ENCODE peak calls at places on chromosomes 11 and 22, in ten cellular contexts. L is adrenal gland, Z is NB4, X is GM20000, W is lung, T is PC-3, O is right lobe of liver, I is fibroblast of lung, E is cardiac muscle cell, U is endodermal cell. D is an unnamed sample.

GRCh38 chr11:75668508-75669297 is at the start of gene MAP6:
- DNase-seq in L (peak), Z (peak), X (peak), W (no peak), T (peak), O (no peak), I (peak), E (peak), U (peak), D (no peak)

GRCh38 chr11:536841-537621 is at the start of gene LRRC56:
- DNase-seq in L (peak), Z (peak), X (peak), W (peak), T (peak), O (peak), I (peak), E (peak), U (peak), D (peak)

GRCh38 chr22:39309364-39309861 is 10.0 kb downstream of the RPL3 start:
- DNase-seq in L (no peak), Z (no peak), X (no peak), W (no peak), T (no peak), O (no peak), I (no peak), E (no peak), U (peak), D (no peak)

GRCh38 chr11:67502328-67502979 is 2.7 kb downstream of the PITPNM1 start:
- DNase-seq in L (no peak), Z (no peak), X (no peak), W (no peak), T (no peak), O (no peak), I (no peak), E (no peak), U (no peak), D (no peak)

GRCh38 chr22:35838849-35839646 is 121.4 kb downstream of the APOL5 start:
- DNase-seq in L (peak), Z (peak), X (no peak), W (no peak), T (peak), O (no peak), I (peak), E (peak), U (peak), D (no peak)

GRCh38 chr22:24424001-24424900 is 3.1 kb upstream of the ADORA2A start:
- DNase-seq in L (no peak), Z (peak), X (no peak), W (no peak), T (no peak), O (no peak), I (no peak), E (no peak), U (peak), D (peak)

GRCh38 chr11:61650781-61651571 is 29.2 kb upstream of the DAGLA start:
- DNase-seq in L (no peak), Z (no peak), X (no peak), W (no peak), T (no peak), O (no peak), I (no peak), E (peak), U (peak), D (no peak)

GRCh38 chr22:46062232-46062615 is 85.3 kb upstream of the WNT7B start:
- DNase-seq in L (no peak), Z (no peak), X (no peak), W (no peak), T (no peak), O (no peak), I (peak), E (no peak), U (no peak), D (no peak)

GRCh38 chr11:103486609-103487008 is 377.4 kb downstream of the DYNC2H1 start:
- DNase-seq in L (no peak), Z (no peak), X (no peak), W (no peak), T (peak), O (no peak), I (peak), E (no peak), U (no peak), D (no peak)

GRCh38 chr22:38866399-38867123 is 5.5 kb downstream of the CBX6 start:
- DNase-seq in L (no peak), Z (no peak), X (peak), W (no peak), T (no peak), O (no peak), I (no peak), E (no peak), U (peak), D (no peak)

GRCh38 chr22:37070744-37071143 is 19.2 kb downstream of the KCTD17 start:
- DNase-seq in L (no peak), Z (no peak), X (no peak), W (no peak), T (no peak), O (no peak), I (no peak), E (no peak), U (no peak), D (no peak)

GRCh38 chr11:62081378-62082291 is 42.2 kb upstream of the INCENP start:
- DNase-seq in L (peak), Z (peak), X (peak), W (peak), T (peak), O (peak), I (peak), E (peak), U (peak), D (peak)

GRCh38 chr22:25035715-25036114 is 83.2 kb downstream of the KIAA1671 start:
- DNase-seq in L (no peak), Z (no peak), X (no peak), W (no peak), T (no peak), O (no peak), I (no peak), E (no peak), U (no peak), D (no peak)

GRCh38 chr11:111957663-111958415 is 20.7 kb downstream of the DIXDC1 start:
- DNase-seq in L (no peak), Z (no peak), X (no peak), W (no peak), T (no peak), O (no peak), I (no peak), E (no peak), U (no peak), D (no peak)

GRCh38 chr11:6404341-6405038 is 14.2 kb downstream of the SMPD1 start:
- DNase-seq in L (no peak), Z (no peak), X (peak), W (no peak), T (no peak), O (no peak), I (peak), E (no peak), U (no peak), D (peak)

GRCh38 chr22:19195796-19196731 is 17.5 kb upstream of the SLC25A1 start:
- DNase-seq in L (no peak), Z (no peak), X (peak), W (no peak), T (no peak), O (no peak), I (no peak), E (no peak), U (no peak), D (no peak)

GRCh38 chr22:27063381-27063780 is 406.0 kb downstream of the MIAT start:
- DNase-seq in L (no peak), Z (no peak), X (no peak), W (no peak), T (no peak), O (no peak), I (no peak), E (no peak), U (no peak), D (no peak)

GRCh38 chr22:23205330-23205729 is 25.0 kb downstream of the BCR start:
- DNase-seq in L (no peak), Z (no peak), X (no peak), W (no peak), T (no peak), O (no peak), I (no peak), E (no peak), U (no peak), D (no peak)

GRCh38 chr11:9615031-9615451 is 41.6 kb downstream of the WEE1 start:
- DNase-seq in L (no peak), Z (peak), X (peak), W (no peak), T (no peak), O (no peak), I (no peak), E (no peak), U (no peak), D (no peak)

GRCh38 chr11:6640985-6641701 is 14.5 kb downstream of the DCHS1 start:
- DNase-seq in L (no peak), Z (no peak), X (no peak), W (no peak), T (no peak), O (no peak), I (no peak), E (no peak), U (no peak), D (no peak)

GRCh38 chr11:119488256-119488995 is 65.5 kb upstream of the THY1 start:
- DNase-seq in L (peak), Z (no peak), X (no peak), W (no peak), T (no peak), O (no peak), I (no peak), E (no peak), U (peak), D (no peak)

GRCh38 chr11:113279591-113279990 is 34.8 kb upstream of the TTC12 start:
- DNase-seq in L (no peak), Z (no peak), X (no peak), W (no peak), T (no peak), O (no peak), I (no peak), E (no peak), U (peak), D (no peak)

GRCh38 chr11:61791737-61792309 is 576 bp downstream of the TMEM258 start:
- DNase-seq in L (peak), Z (peak), X (no peak), W (peak), T (peak), O (no peak), I (peak), E (peak), U (peak), D (no peak)

GRCh38 chr11:46649180-46649738 is 31.9 kb downstream of the ATG13 start:
- DNase-seq in L (peak), Z (no peak), X (no peak), W (peak), T (peak), O (no peak), I (peak), E (no peak), U (no peak), D (no peak)

GRCh38 chr22:47164514-47165337 is 402.3 kb downstream of the TBC1D22A start:
- DNase-seq in L (peak), Z (no peak), X (no peak), W (no peak), T (no peak), O (peak), I (no peak), E (no peak), U (peak), D (no peak)

GRCh38 chr11:100776212-100776896 is 89.3 kb downstream of the ARHGAP42 start:
- DNase-seq in L (no peak), Z (no peak), X (no peak), W (no peak), T (peak), O (no peak), I (peak), E (no peak), U (no peak), D (no peak)

GRCh38 chr11:33533668-33534067 is 167.0 kb downstream of the C11orf91 start:
- DNase-seq in L (no peak), Z (no peak), X (no peak), W (no peak), T (peak), O (no peak), I (peak), E (no peak), U (no peak), D (no peak)

GRCh38 chr11:83694191-83694905 is 408.2 kb upstream of the CCDC90B start:
- DNase-seq in L (no peak), Z (no peak), X (no peak), W (no peak), T (no peak), O (no peak), I (no peak), E (no peak), U (no peak), D (no peak)

GRCh38 chr22:38572065-38572464 is 2.1 kb upstream of the DMC1 start:
- DNase-seq in L (peak), Z (peak), X (peak), W (peak), T (peak), O (no peak), I (peak), E (peak), U (peak), D (no peak)

GRCh38 chr11:7501251-7501650 is 12.5 kb upstream of the PPFIBP2 start:
- DNase-seq in L (no peak), Z (no peak), X (no peak), W (no peak), T (no peak), O (no peak), I (no peak), E (no peak), U (peak), D (no peak)

GRCh38 chr22:29390270-29390669 is 1.9 kb upstream of the AP1B1 start:
- DNase-seq in L (no peak), Z (no peak), X (no peak), W (no peak), T (no peak), O (no peak), I (no peak), E (no peak), U (no peak), D (no peak)

GRCh38 chr11:110251837-110252236 is 44.6 kb downstream of the RDX start:
- DNase-seq in L (peak), Z (no peak), X (no peak), W (no peak), T (peak), O (no peak), I (peak), E (no peak), U (no peak), D (no peak)

GRCh38 chr22:41229215-41229614 is 11.5 kb downstream of the CHADL start:
- DNase-seq in L (no peak), Z (no peak), X (no peak), W (no peak), T (no peak), O (no peak), I (no peak), E (no peak), U (peak), D (no peak)

GRCh38 chr22:32202539-32203180 is 2.2 kb downstream of the RFPL2 start:
- DNase-seq in L (no peak), Z (peak), X (no peak), W (peak), T (peak), O (peak), I (peak), E (peak), U (peak), D (no peak)

GRCh38 chr11:125772834-125773505 is 5.7 kb downstream of the PATE2 start:
- DNase-seq in L (no peak), Z (no peak), X (no peak), W (no peak), T (no peak), O (no peak), I (peak), E (no peak), U (no peak), D (no peak)

GRCh38 chr11:70687716-70688115 is 289.4 kb downstream of the CTTN start:
- DNase-seq in L (no peak), Z (no peak), X (no peak), W (no peak), T (no peak), O (no peak), I (no peak), E (no peak), U (no peak), D (no peak)

GRCh38 chr11:107710301-107710700 is 1.6 kb downstream of the SLN start:
- DNase-seq in L (no peak), Z (no peak), X (no peak), W (no peak), T (no peak), O (no peak), I (no peak), E (no peak), U (no peak), D (no peak)
- TF ChIP-seq CTCF in L (no peak), Z (no peak), X (no peak), W (no peak), T (no peak), O (no peak), I (no peak), E (no peak), U (no peak), D (no peak)

DNA sequence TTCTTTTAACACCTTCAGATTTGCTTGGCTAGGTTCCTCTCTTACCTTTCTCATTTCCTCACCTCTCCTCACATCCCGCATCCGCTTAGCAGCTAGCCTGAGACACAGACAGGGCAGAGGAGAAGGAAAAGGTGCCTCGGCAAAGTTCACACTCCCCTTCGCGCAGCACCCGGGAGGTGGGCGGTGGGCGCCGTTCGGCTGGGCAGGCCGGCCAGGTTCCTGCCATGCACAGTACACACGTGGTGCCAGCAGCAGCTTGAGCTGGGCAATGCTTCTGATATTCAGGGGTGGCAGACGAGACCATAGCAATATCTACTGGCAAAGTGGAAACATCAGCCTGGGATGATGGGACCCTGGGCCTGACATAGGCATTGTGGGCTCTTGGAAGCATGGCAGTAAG is 3.3 kb downstream of the NTM start:
- DNase-seq in L (no peak), Z (no peak), X (no peak), W (no peak), T (no peak), O (no peak), I (no peak), E (no peak), U (no peak), D (no peak)
- TF ChIP-seq CTCF in L (no peak), Z (no peak), X (no peak), W (no peak), T (no peak), O (no peak), I (no peak), E (no peak), U (no peak), D (no peak)

GRCh38 chr11:20712912-20713311 is 43.5 kb downstream of the NELL1 start:
- DNase-seq in L (no peak), Z (no peak), X (no peak), W (no peak), T (no peak), O (no peak), I (no peak), E (no peak), U (peak), D (no peak)
- TF ChIP-seq CTCF in L (no peak), Z (no peak), X (no peak), W (no peak), T (no peak), O (no peak), I (no peak), E (no peak), U (peak), D (no peak)

DNA sequence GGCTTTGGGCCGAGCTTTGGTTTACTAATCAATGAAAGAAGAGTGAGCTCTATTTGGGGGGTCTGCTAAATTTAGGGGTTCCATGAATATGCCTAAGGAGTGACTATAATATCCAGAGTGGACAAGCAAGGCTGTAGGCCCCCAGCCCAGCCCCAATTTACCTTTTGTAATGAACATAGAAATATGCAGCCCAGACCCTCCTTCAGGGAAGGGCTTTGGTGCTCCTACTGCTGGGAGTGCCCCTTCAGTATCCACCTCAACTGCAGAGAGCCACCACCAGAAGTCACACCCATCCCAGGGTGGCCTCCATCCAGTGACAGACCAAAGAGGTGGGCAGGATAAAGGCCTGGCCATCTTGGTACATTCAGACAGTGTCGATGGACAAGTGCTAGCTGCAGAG is 43.1 kb downstream of the CHST1 start:
- DNase-seq in L (no peak), Z (no peak), X (no peak), W (no peak), T (no peak), O (no peak), I (no peak), E (no peak), U (no peak), D (no peak)
- TF ChIP-seq CTCF in L (no peak), Z (no peak), X (no peak), W (no peak), T (no peak), O (no peak), I (no peak), E (no peak), U (no peak), D (no peak)

GRCh38 chr11:12102588-12103410 is 7.6 kb upstream of the MICAL2 start:
- DNase-seq in L (no peak), Z (no peak), X (no peak), W (no peak), T (peak), O (no peak), I (no peak), E (no peak), U (no peak), D (no peak)
- TF ChIP-seq CTCF in L (no peak), Z (no peak), X (no peak), W (no peak), T (peak), O (peak), I (peak), E (no peak), U (no peak), D (no peak)

DNA sequence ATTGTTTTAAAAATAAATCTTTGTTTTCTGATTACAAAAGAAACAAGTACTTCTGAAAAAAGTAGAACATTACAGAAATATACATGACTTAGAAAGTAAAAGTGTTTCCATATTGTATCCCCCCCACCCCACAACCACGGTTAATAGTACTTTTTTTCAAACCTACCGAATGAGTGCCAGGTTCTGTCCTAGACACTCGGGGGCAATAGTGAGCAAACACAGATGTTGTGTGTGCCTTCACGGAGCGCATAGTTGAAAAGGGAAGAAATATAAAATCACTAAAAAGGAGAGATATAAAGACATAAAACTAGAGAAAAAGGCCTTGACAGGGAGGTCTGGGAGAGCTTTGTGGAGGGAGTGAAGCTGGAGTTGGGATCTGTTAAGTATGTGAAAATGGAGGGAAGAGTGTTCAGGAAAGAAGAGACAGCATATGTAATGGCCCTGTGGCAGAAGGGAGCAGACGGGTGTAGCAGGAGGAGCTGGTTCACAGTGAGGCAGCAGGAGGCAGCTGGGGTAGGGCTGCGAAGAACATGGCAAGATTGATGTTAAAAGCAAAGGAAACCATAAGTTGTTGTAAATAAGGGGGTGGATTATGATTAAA is 42.1 kb upstream of the ALX4 start:
- DNase-seq in L (no peak), Z (peak), X (no peak), W (no peak), T (no peak), O (no peak), I (no peak), E (no peak), U (no peak), D (no peak)
- TF ChIP-seq CTCF in L (no peak), Z (peak), X (no peak), W (no peak), T (peak), O (no peak), I (peak), E (peak), U (peak), D (no peak)

GRCh38 chr11:69240332-69241074 is 53.5 kb upstream of the MYEOV start:
- DNase-seq in L (no peak), Z (peak), X (no peak), W (no peak), T (peak), O (no peak), I (no peak), E (no peak), U (peak), D (no peak)
- TF ChIP-seq CTCF in L (no peak), Z (peak), X (no peak), W (peak), T (peak), O (no peak), I (peak), E (peak), U (peak), D (no peak)

GRCh38 chr11:14041040-14041439 is 78.5 kb downstream of the SPON1 start:
- DNase-seq in L (no peak), Z (no peak), X (no peak), W (no peak), T (peak), O (no peak), I (no peak), E (no peak), U (no peak), D (no peak)
- TF ChIP-seq CTCF in L (peak), Z (no peak), X (no peak), W (no peak), T (peak), O (no peak), I (peak), E (peak), U (peak), D (no peak)

DNA sequence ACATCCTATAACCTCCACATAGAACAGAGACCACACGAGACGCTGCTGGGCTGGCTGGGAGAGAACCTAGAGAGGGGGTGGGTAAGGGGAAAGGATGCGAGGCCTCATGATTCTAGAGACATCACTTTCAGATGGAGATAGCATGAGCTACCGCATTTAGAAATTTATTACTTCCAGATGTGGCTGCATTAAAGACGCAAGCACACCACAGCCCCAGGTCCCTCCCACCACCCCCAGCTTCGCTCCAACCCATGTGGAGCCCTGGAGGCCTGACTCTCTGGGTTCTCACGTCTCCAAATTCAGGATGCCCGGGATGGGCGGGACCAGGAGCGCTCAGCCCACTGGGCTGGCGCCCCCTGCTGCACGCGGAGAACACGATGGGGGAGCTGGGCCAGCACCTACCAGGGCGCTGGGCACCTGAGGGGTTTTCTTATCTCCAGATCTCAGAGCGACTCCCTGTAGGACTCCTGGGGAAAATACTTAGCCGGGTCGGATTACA is 13.6 kb downstream of the MRPL21 start:
- DNase-seq in L (no peak), Z (peak), X (no peak), W (no peak), T (no peak), O (no peak), I (peak), E (peak), U (peak), D (no peak)
- TF ChIP-seq CTCF in L (peak), Z (peak), X (no peak), W (no peak), T (peak), O (no peak), I (peak), E (peak), U (peak), D (no peak)